ENCODE peak calls at places on chromosomes 7 and 10, in ten cellular contexts. F, Z, C, O, J, A, H, V, P and W are unnamed samples.

GRCh38 chr7:2716906-2717292 is 28.9 kb downstream of the AMZ1 start:
- DNase-seq in C (no peak), Z (no peak), H (no peak), J (no peak), P (no peak), A (no peak), F (peak; percentile 33), O (no peak), V (no peak), W (no peak)

GRCh38 chr7:42502022-42502421 is 265.0 kb upstream of the GLI3 start:
- DNase-seq in C (peak; percentile 49), J (no peak), O (no peak), P (no peak), F (no peak), H (no peak), V (no peak), Z (no peak), A (no peak), W (no peak)

GRCh38 chr10:77201135-77202111 is 436.2 kb downstream of the KCNMA1 start:
- DNase-seq in J (no peak), C (no peak), O (peak; percentile 54), V (no peak), F (no peak), H (no peak), Z (no peak), A (no peak), P (no peak), W (no peak)

GRCh38 chr10:87761153-87761552 is 56.9 kb downstream of the ATAD1 start:
- DNase-seq in O (no peak), P (no peak), H (no peak), C (no peak), A (no peak), V (no peak), F (no peak), J (no peak), Z (no peak), W (no peak)

GRCh38 chr7:141039366-141039765 is 24.6 kb upstream of the MRPS33 start:
- DNase-seq in O (no peak), F (no peak), V (no peak), H (no peak), P (no peak), C (no peak), A (no peak), J (no peak), Z (no peak), W (no peak)

GRCh38 chr7:104653870-104654401 is 325.5 kb downstream of the LHFPL3 start:
- DNase-seq in V (no peak), F (no peak), C (no peak), P (no peak), A (no peak), H (no peak), O (no peak), Z (no peak), J (no peak), W (no peak)

GRCh38 chr10:69004821-69005220 is 16.2 kb downstream of the KIFBP start:
- DNase-seq in A (no peak), H (peak; percentile 18), Z (no peak), P (no peak), O (no peak), C (peak; percentile 65), V (no peak), F (no peak), J (peak; percentile 13), W (no peak)

GRCh38 chr10:117374506-117375359 is 507 bp downstream of the PDZD8 start:
- DNase-seq in J (peak; percentile 77), V (no peak), P (no peak), F (peak; percentile 80), Z (peak; percentile 55), C (peak; percentile 70), A (peak; percentile 60), O (peak; percentile 32), H (no peak), W (peak; percentile 20)

GRCh38 chr10:33187427-33187999 is 147.0 kb downstream of the NRP1 start:
- DNase-seq in J (no peak), H (no peak), A (no peak), V (no peak), Z (no peak), F (peak; percentile 81), P (no peak), O (no peak), C (no peak), W (no peak)

DNA sequence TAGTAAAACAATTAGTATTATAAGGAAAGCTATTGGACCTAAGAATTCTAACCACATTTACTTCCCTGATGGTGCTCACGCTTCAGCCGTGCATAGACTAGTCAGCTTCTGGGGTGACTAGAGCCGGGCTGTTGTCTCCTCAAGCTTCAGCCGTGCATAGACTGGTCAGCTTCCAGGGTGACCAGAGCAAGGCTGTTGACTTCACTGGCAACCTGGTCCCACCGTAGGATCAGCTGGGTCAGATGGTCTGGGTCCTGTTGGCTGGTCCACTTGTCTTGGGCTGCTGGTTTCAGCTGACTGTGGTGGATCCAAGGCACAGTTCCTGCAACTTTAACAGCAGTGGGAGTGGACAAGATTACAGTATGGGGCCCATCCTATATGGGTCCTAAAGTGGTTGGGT is 99.4 kb downstream of the TRIM24 start:
- DNase-seq in Z (no peak), V (no peak), F (no peak), C (no peak), P (no peak), H (no peak), J (no peak), A (no peak), O (no peak), W (no peak)
- H3K9me3 ChIP-seq in Z (peaks cover 74% of the 10 kb centered on the region), V (peaks cover 23% of the 10 kb centered on the region), F (peaks cover 100% of the 10 kb centered on the region), C (peaks cover 95% of the 10 kb centered on the region), P (peaks cover 23% of the 10 kb centered on the region), H (peaks cover 14% of the 10 kb centered on the region), J (peaks cover 18% of the 10 kb centered on the region), A (peaks cover 27% of the 10 kb centered on the region), O (peaks cover 28% of the 10 kb centered on the region), W (peaks cover 28% of the 10 kb centered on the region)

GRCh38 chr10:37752309-37752875 is 105.0 kb downstream of the ZNF248 start:
- DNase-seq in F (no peak), C (no peak), A (no peak), O (no peak), V (no peak), Z (no peak), J (no peak), H (no peak), P (no peak), W (no peak)

GRCh38 chr10:37748170-37748569 is 109.2 kb downstream of the ZNF248 start:
- DNase-seq in F (no peak), H (no peak), P (no peak), O (no peak), A (no peak), C (no peak), J (no peak), V (no peak), Z (no peak), W (no peak)

GRCh38 chr10:37741831-37742230 is 115.6 kb downstream of the ZNF248 start:
- DNase-seq in H (no peak), C (no peak), O (no peak), Z (no peak), P (no peak), F (no peak), V (no peak), J (no peak), A (no peak), W (no peak)

GRCh38 chr10:37747081-37747480 is 110.3 kb downstream of the ZNF248 start:
- DNase-seq in Z (no peak), P (no peak), O (no peak), F (no peak), C (no peak), V (no peak), H (no peak), J (no peak), A (no peak), W (no peak)
- H3K9me3 ChIP-seq in Z (no peaks in the 10 kb centered on the region), P (peaks cover 4% of the 10 kb centered on the region), O (no peaks in the 10 kb centered on the region), F (peaks cover 71% of the 10 kb centered on the region), C (peaks cover 5% of the 10 kb centered on the region), V (no peaks in the 10 kb centered on the region), H (no peaks in the 10 kb centered on the region), J (no peaks in the 10 kb centered on the region), A (no peaks in the 10 kb centered on the region), W (peaks cover 3% of the 10 kb centered on the region)

DNA sequence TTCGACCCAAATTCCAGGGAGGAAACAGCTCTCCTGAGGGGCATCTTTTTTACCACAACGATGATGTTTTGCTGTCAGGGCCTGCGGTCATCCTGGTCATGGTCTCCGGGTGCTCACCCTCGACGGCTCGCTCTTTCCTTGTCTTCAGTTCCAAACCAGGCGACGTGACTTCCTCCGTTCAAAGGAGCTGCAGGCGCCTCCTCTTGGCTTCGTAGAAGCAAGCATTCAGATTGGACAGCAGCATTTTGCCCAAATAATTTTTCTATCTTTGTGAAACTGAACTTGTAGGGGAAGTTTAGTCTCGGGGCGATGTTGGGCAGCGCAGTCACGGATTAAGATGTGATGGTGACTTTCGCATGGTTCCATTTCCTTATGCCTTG is 208.9 kb downstream of the DNAJB6 start:
- DNase-seq in P (no peak), Z (no peak), H (no peak), O (no peak), V (no peak), A (no peak), F (no peak), C (no peak), J (no peak), W (no peak)
- H3K9me3 ChIP-seq in P (no peaks in the 10 kb centered on the region), Z (no peaks in the 10 kb centered on the region), H (no peaks in the 10 kb centered on the region), O (no peaks in the 10 kb centered on the region), V (no peaks in the 10 kb centered on the region), A (no peaks in the 10 kb centered on the region), F (peaks cover 62% of the 10 kb centered on the region), C (peaks cover 5% of the 10 kb centered on the region), J (no peaks in the 10 kb centered on the region), W (no peaks in the 10 kb centered on the region)

GRCh38 chr7:157834501-157835143 is 497.8 kb downstream of the DNAJB6 start:
- DNase-seq in V (no peak), F (no peak), Z (no peak), H (no peak), J (peak; percentile 61), O (no peak), P (no peak), C (no peak), A (no peak), W (no peak)
- H3K9me3 ChIP-seq in V (no peaks in the 10 kb centered on the region), F (peaks cover 65% of the 10 kb centered on the region), Z (no peaks in the 10 kb centered on the region), H (peaks cover 4% of the 10 kb centered on the region), J (no peaks in the 10 kb centered on the region), O (no peaks in the 10 kb centered on the region), P (no peaks in the 10 kb centered on the region), C (peaks cover 5% of the 10 kb centered on the region), A (no peaks in the 10 kb centered on the region), W (no peaks in the 10 kb centered on the region)